ENCODE peak calls at places on chromosomes 1 and 21, in six cellular contexts. Y is cardiac muscle cell; V is CD8-positive, alpha-beta T cell; J is IMR-90; S is left lung; P is suprapubic skin. E is an unnamed sample.
A peak's percentile ranks its signal among the peaks of the same experiment; 100 is the strongest.

GRCh38 chr1:90763930-90764329 is 46.8 kb upstream of the BARHL2 start:
- DNase-seq in Y (no peak), V (no peak), J (no peak), S (no peak), P (no peak), E (no peak)

GRCh38 chr1:242139437-242139836 is 140.5 kb upstream of the MAP1LC3C start:
- DNase-seq in Y (no peak), V (no peak), J (no peak), S (no peak), P (no peak), E (no peak)

GRCh38 chr1:22089787-22090186 is 37.3 kb downstream of the CDC42 start:
- DNase-seq in Y (no peak), V (no peak), J (no peak), S (no peak), P (no peak), E (no peak)

GRCh38 chr21:20024727-20025126 is 973.5 kb upstream of the NCAM2 start:
- DNase-seq in Y (no peak), V (no peak), J (no peak), S (no peak), P (no peak), E (no peak)

GRCh38 chr1:26066857-26067256 is 573 bp downstream of the TRIM63 start:
- DNase-seq in Y (peak; percentile 96), V (no peak), J (no peak), S (no peak), P (no peak), E (no peak)

GRCh38 chr1:30088594-30089556 is 634.5 kb downstream of the MATN1 start:
- DNase-seq in Y (peak; percentile 93), V (no peak), J (no peak), S (peak; percentile 73), P (no peak), E (no peak)

GRCh38 chr1:11835441-11836225 is 11.9 kb downstream of the NPPA start:
- DNase-seq in Y (no peak), V (no peak), J (no peak), S (no peak), P (no peak), E (no peak)

GRCh38 chr1:12275370-12275769 is 45.5 kb downstream of the VPS13D start:
- DNase-seq in Y (peak; percentile 54), V (peak; percentile 5), J (no peak), S (peak; percentile 35), P (no peak), E (peak; percentile 24)

GRCh38 chr1:163315773-163316374 is 5.9 kb upstream of the NUF2 start:
- DNase-seq in Y (peak; percentile 62), V (no peak), J (peak; percentile 68), S (no peak), P (no peak), E (no peak)

GRCh38 chr1:41041866-41042265 is 20.3 kb upstream of the SLFNL1 start:
- DNase-seq in Y (no peak), V (no peak), J (peak; percentile 58), S (no peak), P (no peak), E (no peak)

GRCh38 chr1:89904219-89904980 is 83.6 kb downstream of the LRRC8D start:
- DNase-seq in Y (no peak), V (no peak), J (no peak), S (no peak), P (no peak), E (no peak)

GRCh38 chr21:26469789-26470188 is 103.3 kb downstream of the CYYR1 start:
- DNase-seq in Y (no peak), V (no peak), J (peak; percentile 50), S (peak; percentile 35), P (no peak), E (peak; percentile 57)

GRCh38 chr1:229046251-229046853 is 224.6 kb upstream of the RAB4A start:
- DNase-seq in Y (no peak), V (no peak), J (no peak), S (no peak), P (no peak), E (no peak)

DNA sequence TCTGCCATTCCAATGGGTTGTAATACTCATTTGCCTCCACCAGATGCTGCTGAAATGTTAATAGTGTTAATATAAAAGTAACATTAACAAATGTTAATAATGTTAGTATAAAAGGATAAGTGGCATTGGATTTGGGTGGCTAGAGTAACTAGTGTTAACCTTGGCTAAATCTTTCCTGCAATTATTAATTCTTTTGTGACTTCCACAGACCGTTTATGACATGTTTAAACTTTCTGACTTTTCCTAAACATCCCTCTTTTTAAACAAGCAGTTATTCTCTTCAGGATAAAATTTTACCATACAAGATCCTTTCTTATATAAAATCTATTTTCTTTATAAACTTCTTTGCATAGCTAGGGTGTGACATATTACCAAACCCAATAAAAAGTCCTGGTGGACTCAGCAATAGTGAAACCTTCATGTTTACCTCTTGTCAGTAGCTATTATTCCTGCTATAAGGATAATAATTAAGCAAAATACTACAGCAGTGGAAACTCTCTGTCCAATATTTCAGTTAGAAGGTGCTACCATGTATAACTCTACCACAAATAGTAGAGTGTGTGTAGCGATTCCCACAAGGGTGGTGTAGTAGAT is 41.5 kb downstream of the CCDC30 start:
- DNase-seq in Y (no peak), V (no peak), J (no peak), S (no peak), P (no peak), E (no peak)
- H3K9me3 ChIP-seq in Y (peaks cover 7% of the 10 kb centered on the region), V (no peaks in the 10 kb centered on the region), J (peaks cover 12% of the 10 kb centered on the region), S (peaks cover 79% of the 10 kb centered on the region), P (peaks cover 14% of the 10 kb centered on the region), E (peaks cover 24% of the 10 kb centered on the region)

DNA sequence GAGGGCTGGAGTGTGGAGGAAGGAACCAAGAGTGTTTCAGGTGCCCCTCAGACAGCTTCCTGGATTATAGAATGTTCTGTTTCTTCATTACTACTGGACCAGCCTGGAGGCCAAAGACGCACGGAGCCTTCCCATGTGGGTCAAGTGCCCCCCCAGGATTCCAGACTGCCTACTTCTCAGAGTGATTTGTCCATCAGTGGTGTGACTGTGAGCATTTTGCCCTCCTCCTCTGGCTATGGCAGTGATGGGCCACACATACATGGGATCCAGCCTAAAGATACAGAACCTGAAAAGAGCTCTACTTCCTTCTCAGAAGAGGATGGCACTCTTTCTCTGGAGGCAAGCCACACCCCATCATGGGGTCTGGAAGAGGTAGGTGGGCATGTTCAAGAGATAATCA is 64.9 kb downstream of the MACF1 start:
- DNase-seq in Y (no peak), V (no peak), J (no peak), S (no peak), P (no peak), E (no peak)
- H3K4me3 ChIP-seq in Y (no peak overlapping the region), V (no peak overlapping the region), J (no peak overlapping the region), S (no peak overlapping the region), P (peak overlapping the region; percentile 39), E (no peak overlapping the region)

DNA sequence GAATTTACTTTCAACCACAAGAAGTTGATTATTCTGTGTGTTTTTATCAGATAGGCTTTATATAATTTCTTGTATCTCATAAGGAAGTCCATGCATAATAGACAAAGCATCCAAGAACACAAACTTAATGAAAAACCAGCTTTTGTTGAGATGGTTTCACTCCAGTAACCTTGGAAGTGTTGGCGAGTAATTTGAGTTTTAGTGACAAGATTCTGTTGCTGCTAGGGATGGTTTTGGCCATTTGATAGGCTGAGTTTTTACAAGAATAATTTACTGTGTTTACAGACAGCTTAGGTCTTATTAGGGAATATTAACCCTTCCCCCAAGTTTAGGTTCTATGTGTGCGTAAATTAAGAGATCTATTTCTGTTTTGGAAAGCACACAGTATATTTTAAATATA is 513.6 kb downstream of the USP25 start:
- DNase-seq in Y (no peak), V (no peak), J (no peak), S (no peak), P (no peak), E (no peak)
- H3K9me3 ChIP-seq in Y (no peaks in the 10 kb centered on the region), V (no peaks in the 10 kb centered on the region), J (no peaks in the 10 kb centered on the region), S (no peaks in the 10 kb centered on the region), P (no peaks in the 10 kb centered on the region), E (peaks cover 3% of the 10 kb centered on the region)

GRCh38 chr1:6152882-6153281 is 27.2 kb downstream of the CHD5 start:
- DNase-seq in Y (no peak), V (no peak), J (no peak), S (no peak), P (no peak), E (no peak)
- H3K4me3 ChIP-seq in Y (no peak overlapping the region), V (no peak overlapping the region), J (no peak overlapping the region), S (no peak overlapping the region), P (no peak overlapping the region), E (no peak overlapping the region)

GRCh38 chr21:24436236-24436635 is 1171.0 kb downstream of the MRPL39 start:
- DNase-seq in Y (no peak), V (no peak), J (no peak), S (no peak), P (no peak), E (no peak)
- H3K9me3 ChIP-seq in Y (no peaks in the 10 kb centered on the region), V (no peaks in the 10 kb centered on the region), J (no peaks in the 10 kb centered on the region), S (peaks cover 6% of the 10 kb centered on the region), P (no peaks in the 10 kb centered on the region), E (peaks cover 3% of the 10 kb centered on the region)

GRCh38 chr1:50873458-50874187 is 86.4 kb downstream of the FAF1 start:
- DNase-seq in Y (peak; percentile 64), V (peak; percentile 37), J (peak; percentile 37), S (peak; percentile 62), P (peak; percentile 74), E (peak; percentile 59)
- H3K4me3 ChIP-seq in Y (peak overlapping the region; percentile 18), V (no peak overlapping the region), J (no peak overlapping the region), S (no peak overlapping the region), P (no peak overlapping the region), E (peak overlapping the region; percentile 5)